ENCODE peak calls at places on chromosomes 6 and 20, in seven cellular contexts. E, K, J, C, D, X and P are unnamed samples.
A peak's percentile ranks its signal among the peaks of the same experiment; 100 is the strongest.

GRCh38 chr6:26141378-26141901 is 54.2 kb downstream of the HFE start:
- DNase-seq in E (no peak), K (no peak), J (no peak), C (peak; percentile 60), D (no peak), X (no peak), P (no peak)

GRCh38 chr20:43844778-43845614 is 69.7 kb upstream of the TOX2 start:
- DNase-seq in E (peak; percentile 74), K (no peak), J (peak; percentile 82), C (peak; percentile 35), D (no peak), X (peak; percentile 52), P (peak; percentile 96)

GRCh38 chr20:43669332-43669731 is 2.4 kb downstream of the MYBL2 start:
- DNase-seq in E (no peak), K (no peak), J (peak; percentile 41), C (no peak), D (no peak), X (no peak), P (peak; percentile 13)

GRCh38 chr6:135423649-135424128 is 73.9 kb downstream of the AHI1 start:
- DNase-seq in E (peak; percentile 22), K (peak; percentile 8), J (peak; percentile 62), C (peak; percentile 37), D (peak; percentile 68), X (no peak), P (peak; percentile 37)

GRCh38 chr6:90739339-90739738 is 152.5 kb upstream of the MAP3K7 start:
- DNase-seq in E (no peak), K (no peak), J (no peak), C (no peak), D (no peak), X (no peak), P (no peak)

GRCh38 chr6:57226221-57226620 is 4.1 kb upstream of the RAB23 start:
- DNase-seq in E (no peak), K (no peak), J (no peak), C (no peak), D (no peak), X (no peak), P (no peak)

GRCh38 chr6:170046786-170047626 is 243.9 kb downstream of the DLL1 start:
- DNase-seq in E (no peak), K (no peak), J (no peak), C (peak; percentile 57), D (no peak), X (no peak), P (peak; percentile 56)

GRCh38 chr20:19952392-19952791 is 64.8 kb upstream of the NAA20 start:
- DNase-seq in E (no peak), K (no peak), J (no peak), C (no peak), D (peak; percentile 20), X (no peak), P (no peak)

GRCh38 chr20:13649548-13649947 is 10.8 kb upstream of the TASP1 start:
- DNase-seq in E (no peak), K (no peak), J (no peak), C (peak; percentile 4), D (no peak), X (no peak), P (no peak)

GRCh38 chr20:63054695-63055240 is 48.0 kb upstream of the BHLHE23 start:
- DNase-seq in E (no peak), K (no peak), J (no peak), C (no peak), D (no peak), X (no peak), P (no peak)

GRCh38 chr20:3890410-3890751 is 1.2 kb downstream of the PANK2 start:
- DNase-seq in E (no peak), K (peak; percentile 46), J (no peak), C (no peak), D (peak; percentile 39), X (no peak), P (peak; percentile 29)

GRCh38 chr20:43448748-43449535 is 8.8 kb upstream of the SRSF6 start:
- DNase-seq in E (peak; percentile 36), K (peak; percentile 72), J (peak; percentile 78), C (peak; percentile 56), D (peak; percentile 60), X (no peak), P (peak; percentile 32)

GRCh38 chr6:143962644-143962929 is 45.5 kb downstream of the PLAGL1 start:
- DNase-seq in E (no peak), K (no peak), J (peak; percentile 49), C (no peak), D (no peak), X (no peak), P (peak; percentile 87)

GRCh38 chr6:4820704-4821276 is 44.6 kb downstream of the CDYL start:
- DNase-seq in E (no peak), K (no peak), J (no peak), C (no peak), D (peak; percentile 31), X (no peak), P (peak; percentile 89)

GRCh38 chr6:89602136-89602535 is 36.4 kb downstream of the LYRM2 start:
- DNase-seq in E (no peak), K (no peak), J (no peak), C (no peak), D (no peak), X (no peak), P (no peak)

GRCh38 chr6:161745594-161745993 is 471.7 kb upstream of the AGPAT4 start:
- DNase-seq in E (no peak), K (no peak), J (no peak), C (no peak), D (no peak), X (no peak), P (no peak)

GRCh38 chr6:7004581-7005297 is 103.0 kb upstream of the RREB1 start:
- DNase-seq in E (no peak), K (no peak), J (no peak), C (no peak), D (no peak), X (no peak), P (peak; percentile 7)

GRCh38 chr20:49543071-49543857 is 24.7 kb downstream of the PTGIS start:
- DNase-seq in E (no peak), K (no peak), J (no peak), C (no peak), D (no peak), X (no peak), P (no peak)

GRCh38 chr6:142692942-142693341 is 252.0 kb downstream of the HIVEP2 start:
- DNase-seq in E (peak; percentile 41), K (peak; percentile 12), J (peak; percentile 85), C (peak; percentile 56), D (peak; percentile 68), X (no peak), P (peak; percentile 93)

GRCh38 chr6:33279971-33280511 is 3.1 kb downstream of the B3GALT4 start:
- DNase-seq in E (peak; percentile 82), K (peak; percentile 85), J (peak; percentile 64), C (no peak), D (peak; percentile 45), X (no peak), P (peak; percentile 34)

GRCh38 chr6:33620584-33621395 is at the start of gene ITPR3:
- DNase-seq in E (peak; percentile 37), K (peak; percentile 72), J (peak; percentile 53), C (peak; percentile 77), D (peak; percentile 93), X (peak; percentile 87), P (peak; percentile 78)

GRCh38 chr6:22622390-22622789 is 53.0 kb downstream of the HDGFL1 start:
- DNase-seq in E (no peak), K (no peak), J (peak; percentile 43), C (no peak), D (no peak), X (no peak), P (no peak)

GRCh38 chr6:18242062-18242851 is 22.1 kb downstream of the DEK start:
- DNase-seq in E (peak; percentile 72), K (no peak), J (peak; percentile 56), C (no peak), D (no peak), X (no peak), P (peak; percentile 88)

DNA sequence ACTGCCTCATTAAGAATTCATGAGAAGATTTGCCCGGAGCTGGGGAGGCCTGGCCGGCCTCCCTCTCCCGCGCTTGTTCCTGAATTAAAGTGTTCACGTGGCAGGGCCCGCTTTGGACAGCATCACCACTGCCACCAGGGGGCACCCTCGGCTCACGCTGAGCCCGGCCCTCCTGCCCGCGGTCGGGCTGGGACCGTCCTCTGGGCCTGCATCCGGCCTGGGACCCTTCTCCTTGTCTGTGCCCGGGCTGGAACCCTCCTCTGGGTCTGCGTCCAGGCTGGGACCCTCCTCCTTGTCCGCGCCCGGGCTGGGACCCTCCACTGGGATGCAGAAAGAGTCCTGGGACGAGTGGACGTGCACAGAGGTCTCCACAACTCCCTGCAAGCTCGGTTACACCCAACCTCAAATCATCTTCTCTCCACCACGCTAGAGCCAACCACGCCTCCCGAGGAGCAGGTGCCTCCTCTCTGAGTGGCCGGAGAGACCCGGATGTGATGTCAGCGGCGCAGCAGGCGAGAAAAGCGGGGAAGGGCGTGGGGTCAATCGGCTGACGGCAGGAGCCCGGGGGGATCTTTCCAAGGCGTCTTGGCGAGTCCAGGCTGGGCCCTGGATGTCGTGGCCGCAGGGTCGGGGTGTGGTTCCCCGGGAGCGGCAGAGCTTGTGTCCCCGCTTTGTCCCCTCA is 50.9 kb upstream of the DACT2 start:
- DNase-seq in E (peak; percentile 32), K (peak; percentile 72), J (no peak), C (peak; percentile 73), D (no peak), X (no peak), P (peak; percentile 15)
- TF ChIP-seq CTCF in E (peak; percentile 85), K (peak; percentile 71), J (peak; percentile 70), C (peak; percentile 90), D (peak; percentile 8), X (peak; percentile 69), P (peak; percentile 58)

GRCh38 chr6:29753309-29753644 is 30.0 kb downstream of the HLA-F start:
- DNase-seq in E (no peak), K (no peak), J (no peak), C (no peak), D (no peak), X (no peak), P (no peak)

GRCh38 chr6:29750709-29751108 is 27.5 kb downstream of the HLA-F start:
- DNase-seq in E (no peak), K (no peak), J (no peak), C (no peak), D (no peak), X (peak; percentile 84), P (no peak)

GRCh38 chr6:29749668-29750067 is 26.4 kb downstream of the HLA-F start:
- DNase-seq in E (no peak), K (no peak), J (no peak), C (no peak), D (no peak), X (no peak), P (no peak)

GRCh38 chr6:29752451-29753308 is 29.4 kb downstream of the HLA-F start:
- DNase-seq in E (peak; percentile 90), K (peak; percentile 84), J (peak; percentile 92), C (peak; percentile 89), D (peak; percentile 91), X (peak; percentile 93), P (peak; percentile 88)

GRCh38 chr6:29751480-29751879 is 28.2 kb downstream of the HLA-F start:
- DNase-seq in E (no peak), K (no peak), J (no peak), C (no peak), D (no peak), X (no peak), P (no peak)
- H3K4me3 ChIP-seq in E (no peak overlapping the region), K (no peak overlapping the region), J (no peak overlapping the region), C (no peak overlapping the region), D (peak overlapping the region; percentile 95), X (no peak overlapping the region), P (peak overlapping the region; percentile 82)

GRCh38 chr6:49423817-49424216 is 39.2 kb downstream of the MMUT start:
- DNase-seq in E (no peak), K (peak; percentile 4), J (peak; percentile 14), C (no peak), D (no peak), X (no peak), P (no peak)
- TF ChIP-seq CTCF in E (peak; percentile 31), K (peak; percentile 54), J (no peak), C (no peak), D (no peak), X (no peak), P (no peak)

GRCh38 chr6:61810047-61810446 is 476.0 kb downstream of the KHDRBS2 start:
- DNase-seq in E (no peak), K (no peak), J (no peak), C (no peak), D (no peak), X (no peak), P (no peak)
- H3K4me3 ChIP-seq in E (no peak overlapping the region), K (no peak overlapping the region), J (no peak overlapping the region), C (no peak overlapping the region), D (no peak overlapping the region), X (no peak overlapping the region), P (no peak overlapping the region)